ENCODE peak calls at places on chromosomes 7 and 10, in seven cellular contexts. V is GM20000; R is fibroblast of the conjunctiva; P is activated CD4-positive, alpha-beta T cell treated with anti-CD3 and anti-CD28 coated beads, Interleukin-2, amount 50 U/mL, for 1 hour; K is IMR-90; F is CD4-positive, CD25-positive, alpha-beta regulatory T cell; G is nephron progenitor cell. X is an unnamed sample.

GRCh38 chr7:157502701-157503111 is 165.9 kb downstream of the DNAJB6 start:
- DNase-seq in V (no peak), R (no peak), P (peak), K (no peak), F (peak), G (no peak), X (no peak)

GRCh38 chr10:44958196-44958896 is 1.3 kb upstream of the RASSF4 start:
- DNase-seq in V (no peak), R (no peak), P (no peak), K (peak), F (no peak), G (no peak), X (no peak)

GRCh38 chr10:104256335-104257080 is 1.8 kb downstream of the GSTO1 start:
- DNase-seq in V (no peak), R (no peak), P (no peak), K (no peak), F (no peak), G (no peak), X (no peak)

GRCh38 chr7:48045205-48045765 is 9.9 kb downstream of the C7orf57 start:
- DNase-seq in V (no peak), R (no peak), P (no peak), K (no peak), F (no peak), G (no peak), X (no peak)

GRCh38 chr7:103504505-103505135 is 58.6 kb upstream of the SLC26A5 start:
- DNase-seq in V (no peak), R (no peak), P (no peak), K (no peak), F (no peak), G (no peak), X (no peak)

GRCh38 chr7:130831817-130832481 is 97.9 kb upstream of the KLF14 start:
- DNase-seq in V (peak), R (peak), P (no peak), K (peak), F (peak), G (no peak), X (peak)

GRCh38 chr10:66747451-66747850 is 178.4 kb upstream of the LRRTM3 start:
- DNase-seq in V (no peak), R (peak), P (no peak), K (peak), F (no peak), G (no peak), X (peak)

GRCh38 chr7:74173866-74174605 is at the start of gene EIF4H:
- DNase-seq in V (peak), R (peak), P (peak), K (peak), F (peak), G (peak), X (peak)

GRCh38 chr7:78675511-78675910 is 778.0 kb downstream of the MAGI2 start:
- DNase-seq in V (no peak), R (no peak), P (no peak), K (peak), F (no peak), G (no peak), X (no peak)

GRCh38 chr7:158443688-158444483 is 143.7 kb downstream of the PTPRN2 start:
- DNase-seq in V (no peak), R (no peak), P (no peak), K (no peak), F (no peak), G (no peak), X (no peak)

GRCh38 chr7:108283252-108283651 is 153.1 kb upstream of the LAMB4 start:
- DNase-seq in V (no peak), R (no peak), P (no peak), K (no peak), F (no peak), G (no peak), X (no peak)

GRCh38 chr7:92644406-92645113 is 54.4 kb upstream of the FAM133B start:
- DNase-seq in V (no peak), R (no peak), P (no peak), K (peak), F (no peak), G (no peak), X (no peak)

GRCh38 chr7:77913977-77914607 is 115.5 kb downstream of the PHTF2 start:
- DNase-seq in V (no peak), R (no peak), P (no peak), K (peak), F (peak), G (no peak), X (no peak)

GRCh38 chr7:74097937-74098614 is 14.5 kb downstream of the LIMK1 start:
- DNase-seq in V (no peak), R (peak), P (no peak), K (peak), F (no peak), G (no peak), X (peak)

GRCh38 chr7:143480501-143480900 is 2.8 kb downstream of the TAS2R41 start:
- DNase-seq in V (no peak), R (no peak), P (no peak), K (no peak), F (no peak), G (no peak), X (no peak)

GRCh38 chr7:157495594-157495993 is 158.8 kb downstream of the DNAJB6 start:
- DNase-seq in V (peak), R (no peak), P (no peak), K (no peak), F (no peak), G (no peak), X (no peak)

GRCh38 chr10:117226813-117227451 is 14.0 kb upstream of the SLC18A2 start:
- DNase-seq in V (peak), R (no peak), P (no peak), K (no peak), F (no peak), G (no peak), X (no peak)

GRCh38 chr10:48456361-48456804 is 148.5 kb downstream of the ARHGAP22 start:
- DNase-seq in V (no peak), R (no peak), P (no peak), K (no peak), F (no peak), G (peak), X (no peak)

GRCh38 chr10:60848126-60848525 is 69.8 kb downstream of the CDK1 start:
- DNase-seq in V (no peak), R (peak), P (no peak), K (peak), F (no peak), G (no peak), X (peak)

GRCh38 chr10:124996854-124997215 is 54.9 kb downstream of the ZRANB1 start:
- DNase-seq in V (peak), R (no peak), P (no peak), K (no peak), F (no peak), G (no peak), X (no peak)

GRCh38 chr7:29106128-29106988 is 40.0 kb downstream of the CPVL start:
- DNase-seq in V (peak), R (peak), P (no peak), K (peak), F (peak), G (peak), X (peak)

GRCh38 chr10:16909271-16909767 is 92.1 kb upstream of the RSU1 start:
- DNase-seq in V (no peak), R (no peak), P (no peak), K (peak), F (no peak), G (no peak), X (peak)

GRCh38 chr7:44881066-44881600 is 4.2 kb downstream of the PURB start:
- DNase-seq in V (no peak), R (no peak), P (no peak), K (no peak), F (no peak), G (no peak), X (no peak)

GRCh38 chr7:158351051-158351450 is 236.6 kb downstream of the PTPRN2 start:
- DNase-seq in V (no peak), R (no peak), P (no peak), K (no peak), F (no peak), G (no peak), X (no peak)

GRCh38 chr10:99329891-99330674 is 927 bp downstream of the CNNM1 start:
- DNase-seq in V (peak), R (no peak), P (no peak), K (peak), F (peak), G (peak), X (no peak)

GRCh38 chr10:75405201-75406143 is 3.9 kb upstream of the ZNF503 start:
- DNase-seq in V (peak), R (no peak), P (no peak), K (no peak), F (no peak), G (peak), X (no peak)

GRCh38 chr10:97798958-97799565 is 27.3 kb upstream of the SFRP5 start:
- DNase-seq in V (no peak), R (no peak), P (no peak), K (no peak), F (no peak), G (no peak), X (no peak)

GRCh38 chr7:158084555-158084954 is 503.1 kb downstream of the PTPRN2 start:
- DNase-seq in V (no peak), R (no peak), P (no peak), K (no peak), F (no peak), G (no peak), X (no peak)

GRCh38 chr7:29158748-29159147 is 12.4 kb upstream of the CPVL start:
- DNase-seq in V (no peak), R (no peak), P (no peak), K (no peak), F (no peak), G (no peak), X (no peak)

GRCh38 chr7:38675500-38676106 is 44.4 kb upstream of the AMPH start:
- DNase-seq in V (no peak), R (no peak), P (no peak), K (no peak), F (no peak), G (no peak), X (no peak)